ENCODE peak calls at places on chromosome 1, in four cellular contexts. L is GM23338, G is pancreas, F is HEK293T. W is an unnamed sample.

GRCh38 chr1:63326473-63327380 is 4.4 kb downstream of the FOXD3 start:
- DNase-seq in L (peak), G (no peak), F (peak), W (no peak)

GRCh38 chr1:198253668-198254067 is 96.9 kb downstream of the NEK7 start:
- DNase-seq in L (no peak), G (no peak), F (no peak), W (no peak)

GRCh38 chr1:96340688-96341087 is 380.9 kb upstream of the PTBP2 start:
- DNase-seq in L (no peak), G (no peak), F (no peak), W (no peak)

GRCh38 chr1:160954158-160955104 is at the start of gene ITLN2:
- DNase-seq in L (peak), G (peak), F (peak), W (peak)

GRCh38 chr1:26015358-26015757 is 6.2 kb upstream of the EXTL1 start:
- DNase-seq in L (no peak), G (no peak), F (no peak), W (no peak)

GRCh38 chr1:196466656-196467055 is 141.6 kb downstream of the KCNT2 start:
- DNase-seq in L (no peak), G (no peak), F (no peak), W (no peak)

GRCh38 chr1:39488801-39489566 is 2.5 kb upstream of the BMP8A start:
- DNase-seq in L (no peak), G (no peak), F (no peak), W (no peak)

GRCh38 chr1:165014753-165015152 is 341.8 kb downstream of the LMX1A start:
- DNase-seq in L (no peak), G (no peak), F (no peak), W (no peak)

GRCh38 chr1:183769956-183770815 is 34.7 kb upstream of the RGL1 start:
- DNase-seq in L (no peak), G (no peak), F (no peak), W (no peak)